ENCODE peak calls at places on chromosomes 12 and 14, in four cellular contexts. N is left ventricle myocardium inferior, Q is fibroblast of lung, W is ascending aorta. I is an unnamed sample.

GRCh38 chr14:64387232-64387737 is 868 bp upstream of the MTHFD1 start:
- DNase-seq in N (no peak), Q (peak), W (no peak), I (peak)

GRCh38 chr12:45122776-45123380 is 72.0 kb upstream of the DBX2 start:
- DNase-seq in N (no peak), Q (peak), W (no peak), I (peak)

GRCh38 chr12:27619308-27619707 is 76.9 kb upstream of the REP15 start:
- DNase-seq in N (no peak), Q (peak), W (no peak), I (peak)

GRCh38 chr14:32576088-32576795 is 247.1 kb downstream of the AKAP6 start:
- DNase-seq in N (no peak), Q (peak), W (no peak), I (peak)

GRCh38 chr12:63882844-63883243 is 38.3 kb downstream of the SRGAP1 start:
- DNase-seq in N (peak), Q (peak), W (no peak), I (no peak)

GRCh38 chr12:133156125-133156690 is 25.1 kb upstream of the ZNF268 start:
- DNase-seq in N (no peak), Q (peak), W (no peak), I (no peak)

GRCh38 chr12:48824112-48824511 is 5.8 kb downstream of the CACNB3 start:
- DNase-seq in N (no peak), Q (no peak), W (no peak), I (peak)

GRCh38 chr12:27400856-27401255 is 45.7 kb upstream of the SMCO2 start:
- DNase-seq in N (no peak), Q (no peak), W (no peak), I (no peak)

GRCh38 chr14:87615822-87616679 is 376.9 kb downstream of the GALC start:
- DNase-seq in N (peak), Q (peak), W (no peak), I (peak)

GRCh38 chr12:106039242-106039641 is 99.5 kb downstream of the NUAK1 start:
- DNase-seq in N (no peak), Q (no peak), W (no peak), I (no peak)

GRCh38 chr12:107917912-107918800 is 143.7 kb downstream of the ASCL4 start:
- DNase-seq in N (no peak), Q (peak), W (no peak), I (peak)
- TF ChIP-seq CTCF in N (peak), Q (peak), W (peak), I (peak)

GRCh38 chr12:47160296-47161244 is 80.8 kb upstream of the AMIGO2 start:
- DNase-seq in N (no peak), Q (no peak), W (no peak), I (no peak)

GRCh38 chr12:47164116-47164515 is 84.4 kb upstream of the AMIGO2 start:
- DNase-seq in N (no peak), Q (no peak), W (no peak), I (no peak)

GRCh38 chr12:47164730-47165439 is 85.1 kb upstream of the AMIGO2 start:
- DNase-seq in N (no peak), Q (peak), W (no peak), I (no peak)

GRCh38 chr12:47166365-47166764 is 86.6 kb upstream of the AMIGO2 start:
- DNase-seq in N (no peak), Q (no peak), W (no peak), I (no peak)

DNA sequence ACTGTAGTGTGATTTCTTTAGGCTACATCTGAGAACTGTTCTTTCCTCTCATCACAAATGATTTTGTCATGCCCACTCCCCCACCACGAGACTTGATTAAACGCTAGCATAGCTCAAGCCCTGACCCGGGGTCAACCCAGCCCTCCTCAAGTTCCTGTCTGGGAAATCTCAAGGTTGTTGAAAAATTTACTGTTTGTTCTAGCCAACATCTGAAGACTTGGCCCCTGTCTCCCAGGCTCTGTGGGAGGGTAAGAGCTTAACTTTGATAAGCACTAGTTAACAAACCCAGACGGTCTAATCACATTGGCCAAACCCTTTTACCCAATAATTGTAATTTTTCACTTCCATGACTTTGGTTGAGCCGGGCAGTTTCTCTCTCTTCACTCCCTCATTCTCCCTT is 86.2 kb upstream of the AMIGO2 start:
- DNase-seq in N (no peak), Q (no peak), W (no peak), I (no peak)
- H3K27ac ChIP-seq in N (no peak), Q (no peak), W (no peak), I (no peak)

GRCh38 chr12:68479261-68479581 is 131.5 kb upstream of the RAP1B start:
- DNase-seq in N (no peak), Q (peak), W (no peak), I (no peak)

GRCh38 chr12:68478516-68479260 is 132.0 kb upstream of the RAP1B start:
- DNase-seq in N (no peak), Q (no peak), W (no peak), I (no peak)

GRCh38 chr12:68481181-68481941 is 129.3 kb upstream of the RAP1B start:
- DNase-seq in N (no peak), Q (no peak), W (no peak), I (no peak)

GRCh38 chr12:68480526-68480925 is 130.2 kb upstream of the RAP1B start:
- DNase-seq in N (no peak), Q (no peak), W (no peak), I (no peak)

GRCh38 chr12:68479832-68480291 is 130.8 kb upstream of the RAP1B start:
- DNase-seq in N (no peak), Q (no peak), W (no peak), I (no peak)
- TF ChIP-seq CTCF in N (no peak), Q (no peak), W (no peak), I (no peak)

GRCh38 chr14:24366664-24367505 is 1.1 kb upstream of the NFATC4 start:
- DNase-seq in N (peak), Q (peak), W (peak), I (no peak)
- H3K27ac ChIP-seq in N (peak), Q (peak), W (peak), I (peak)

GRCh38 chr14:100827140-100827517 is 1.2 kb downstream of the MEG3 start:
- DNase-seq in N (no peak), Q (peak), W (no peak), I (no peak)
- TF ChIP-seq CTCF in N (peak), Q (peak), W (no peak), I (peak)

GRCh38 chr12:55972906-55973597 is 826 bp upstream of the RAB5B start:
- DNase-seq in N (no peak), Q (peak), W (no peak), I (no peak)

GRCh38 chr12:55969356-55969755 is 2.7 kb downstream of the CDK2 start:
- DNase-seq in N (peak), Q (peak), W (no peak), I (no peak)

GRCh38 chr12:55972045-55972843 is 1.6 kb upstream of the RAB5B start:
- DNase-seq in N (no peak), Q (peak), W (no peak), I (peak)

GRCh38 chr12:55973598-55974307 is at the start of gene RAB5B:
- DNase-seq in N (peak), Q (peak), W (peak), I (peak)

DNA sequence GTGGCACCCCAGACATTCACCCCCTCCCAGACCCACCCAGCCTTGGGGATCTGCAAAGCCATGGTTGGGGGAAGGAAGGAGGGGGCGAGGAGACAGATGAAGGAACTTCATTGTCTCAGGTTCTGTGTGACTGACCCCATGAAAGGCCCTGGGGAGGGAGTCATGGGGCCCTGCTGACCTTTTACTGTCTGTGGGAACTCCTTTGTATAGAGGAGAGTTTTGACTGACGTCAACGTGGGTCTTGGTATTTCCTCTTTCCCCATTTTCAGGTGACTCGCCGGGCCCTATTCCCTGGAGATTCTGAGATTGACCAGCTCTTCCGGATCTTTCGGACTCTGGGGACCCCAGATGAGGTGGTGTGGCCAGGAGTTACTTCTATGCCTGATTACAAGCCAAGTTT is 3.1 kb upstream of the RAB5B start:
- DNase-seq in N (no peak), Q (peak), W (no peak), I (no peak)
- H3K27ac ChIP-seq in N (no peak), Q (peak), W (no peak), I (peak)

GRCh38 chr12:24008166-24008565 is 58.7 kb upstream of the SOX5 start:
- DNase-seq in N (no peak), Q (no peak), W (no peak), I (no peak)
- TF ChIP-seq CTCF in N (no peak), Q (no peak), W (no peak), I (no peak)

GRCh38 chr12:28766398-28766797 is 382.7 kb upstream of the FAR2 start:
- DNase-seq in N (no peak), Q (no peak), W (no peak), I (no peak)
- H3K27ac ChIP-seq in N (no peak), Q (no peak), W (no peak), I (no peak)

I was measured in RWPE1.